ENCODE peak calls at places on chromosomes 4 and X, in six cellular contexts. O, F, B, S, X and L are unnamed samples.

GRCh38 chr4:48109413-48110263 is 24.4 kb downstream of the TXK start:
- DNase-seq in X (peak), O (peak), F (peak), S (peak), B (peak), L (peak)

GRCh38 chrX:16511776-16512400 is 138.1 kb upstream of the S100G start:
- DNase-seq in B (no peak), F (peak), S (peak), O (no peak), X (no peak), L (no peak)

GRCh38 chr4:187606581-187606980 is 389.0 kb upstream of the ZFP42 start:
- DNase-seq in X (peak), S (peak), O (peak), B (peak), F (peak), L (peak)

GRCh38 chr4:121900132-121900983 is 30.1 kb upstream of the BBS7 start:
- DNase-seq in F (peak), S (peak), B (peak), O (peak), X (peak), L (peak)

GRCh38 chr4:88159137-88159725 is 792 bp upstream of the ABCG2 start:
- DNase-seq in X (peak), F (no peak), O (no peak), S (no peak), B (no peak), L (no peak)

GRCh38 chr4:53019485-53020382 is 157.6 kb downstream of the RASL11B start:
- DNase-seq in X (no peak), O (peak), B (no peak), S (peak), F (peak), L (peak)

GRCh38 chr4:189121336-189121735 is 819.3 kb upstream of the FRG1 start:
- DNase-seq in X (no peak), F (no peak), O (no peak), B (no peak), S (no peak), L (no peak)

GRCh38 chr4:123547167-123547817 is 150.7 kb downstream of the SPRY1 start:
- DNase-seq in S (no peak), B (peak), X (no peak), F (no peak), O (peak), L (peak)

GRCh38 chr4:11633435-11633834 is 204.7 kb upstream of the HS3ST1 start:
- DNase-seq in X (no peak), S (no peak), F (no peak), O (no peak), B (no peak), L (peak)

GRCh38 chrX:23052324-23052723 is 52.6 kb downstream of the DDX53 start:
- DNase-seq in B (no peak), F (no peak), O (no peak), S (no peak), X (no peak), L (peak)

GRCh38 chrX:48558270-48558669 is 16.0 kb upstream of the RBM3 start:
- DNase-seq in F (peak), S (peak), O (peak), B (no peak), X (no peak), L (peak)

GRCh38 chr4:94583938-94584641 is 132.3 kb downstream of the PDLIM5 start:
- DNase-seq in B (no peak), O (no peak), S (no peak), F (no peak), X (no peak), L (no peak)

GRCh38 chrX:17588303-17588702 is 149.0 kb upstream of the SCML1 start:
- DNase-seq in O (peak), B (no peak), X (no peak), F (no peak), S (no peak), L (no peak)

GRCh38 chrX:103730746-103731508 is 20.2 kb downstream of the TMEM31 start:
- DNase-seq in B (no peak), F (peak), S (peak), X (no peak), O (no peak), L (peak)

GRCh38 chrX:10813761-10814160 is 193.4 kb upstream of the MID1 start:
- DNase-seq in S (no peak), O (no peak), X (no peak), B (no peak), F (no peak), L (no peak)

GRCh38 chr4:83255584-83255983 is 29.0 kb downstream of the COQ2 start:
- DNase-seq in B (no peak), F (peak), X (peak), S (peak), O (peak), L (peak)

GRCh38 chr4:128820631-128821119 is 11.2 kb downstream of the JADE1 start:
- DNase-seq in X (no peak), B (no peak), S (no peak), O (no peak), F (no peak), L (no peak)

GRCh38 chr4:168656946-168657473 is 160.2 kb downstream of the PALLD start:
- DNase-seq in B (no peak), X (no peak), S (no peak), O (no peak), F (no peak), L (no peak)

GRCh38 chrX:68693481-68694410 is 46.3 kb downstream of the STARD8 start:
- DNase-seq in O (peak), X (no peak), F (peak), B (peak), S (peak), L (no peak)

GRCh38 chr4:42654606-42655005 is 2.3 kb downstream of the ATP8A1 start:
- DNase-seq in S (peak), B (no peak), O (peak), X (peak), F (peak), L (peak)

GRCh38 chr4:183398298-183399129 is 45.9 kb upstream of the CDKN2AIP start:
- DNase-seq in O (peak), B (peak), F (peak), S (peak), X (no peak), L (peak)

DNA sequence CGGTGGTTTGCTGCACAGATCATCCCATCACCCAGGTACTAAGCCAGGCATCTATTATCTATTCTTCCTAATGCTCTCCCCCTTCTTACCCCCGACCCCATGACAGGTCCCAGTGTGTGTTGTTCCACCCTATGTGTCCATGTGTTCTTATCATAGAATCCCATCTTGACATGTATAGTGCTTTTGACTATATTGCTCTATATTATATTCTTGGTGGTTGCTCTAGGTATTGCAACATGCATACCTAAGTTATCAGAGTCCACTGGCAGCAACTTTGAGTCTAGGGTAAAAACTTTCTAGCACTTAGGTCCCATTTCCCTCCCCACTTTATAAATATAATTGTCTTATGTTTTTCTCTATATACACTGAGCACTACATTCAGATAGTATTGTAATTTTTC is 170.3 kb downstream of the TBX22 start:
- DNase-seq in S (no peak), O (no peak), F (no peak), B (no peak), X (no peak), L (no peak)
- TF ChIP-seq CTCF in S (no peak), O (peak), F (no peak), B (no peak), X (no peak), L (no peak)

GRCh38 chr4:84529169-84529751 is 30.2 kb upstream of the NKX6-1 start:
- DNase-seq in B (no peak), X (peak), F (peak), O (peak), S (peak), L (peak)
- TF ChIP-seq CTCF in B (peak), X (no peak), F (peak), O (peak), S (peak), L (peak)

GRCh38 chr4:138796761-138797160 is 218.8 kb upstream of the NOCT start:
- DNase-seq in O (no peak), S (no peak), X (no peak), F (no peak), B (no peak), L (no peak)

GRCh38 chr4:138802499-138802898 is 213.1 kb upstream of the NOCT start:
- DNase-seq in O (peak), X (no peak), S (no peak), F (no peak), B (no peak), L (peak)

GRCh38 chr4:138797646-138798045 is 217.9 kb upstream of the NOCT start:
- DNase-seq in S (no peak), F (no peak), B (no peak), X (no peak), O (no peak), L (no peak)

GRCh38 chr4:138798404-138798803 is 217.2 kb upstream of the NOCT start:
- DNase-seq in F (no peak), O (no peak), X (no peak), B (no peak), S (no peak), L (no peak)
- TF ChIP-seq CTCF in F (no peak), O (no peak), X (no peak), B (no peak), S (no peak), L (no peak)

GRCh38 chr4:120290553-120290952 is 223.9 kb upstream of the MAD2L1 start:
- DNase-seq in B (no peak), O (no peak), S (no peak), F (no peak), X (no peak), L (no peak)

GRCh38 chr4:120291541-120291940 is 224.9 kb upstream of the MAD2L1 start:
- DNase-seq in O (no peak), X (no peak), F (no peak), B (no peak), S (no peak), L (no peak)

DNA sequence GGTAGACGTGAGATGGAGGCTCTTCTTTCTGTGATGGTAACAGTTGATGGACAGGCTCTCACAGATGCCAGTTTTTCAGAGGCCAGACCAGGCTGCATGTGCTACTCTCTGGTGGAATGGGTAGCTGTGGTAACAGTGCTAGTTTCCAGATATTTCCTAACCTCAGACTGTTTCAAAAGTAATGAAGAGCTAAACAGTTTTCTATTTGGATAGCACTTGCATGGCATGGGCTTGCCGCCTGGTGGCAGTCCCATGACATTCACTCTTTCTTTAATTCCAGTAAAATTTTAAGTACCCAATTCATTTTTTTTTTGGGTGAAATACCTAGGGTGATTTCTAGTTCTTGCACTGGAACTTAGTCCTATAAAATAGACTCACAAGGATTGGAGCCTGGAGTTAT is 220.2 kb upstream of the MAD2L1 start:
- DNase-seq in S (no peak), X (no peak), F (no peak), B (no peak), O (peak), L (no peak)
- TF ChIP-seq CTCF in S (peak), X (no peak), F (no peak), B (peak), O (peak), L (no peak)

GRCh38 chr4:54683616-54684346 is 26.0 kb downstream of the KIT start:
- DNase-seq in F (no peak), S (peak), B (peak), O (peak), X (peak), L (peak)
- TF ChIP-seq CTCF in F (peak), S (peak), B (peak), O (peak), X (peak), L (peak)

DNA sequence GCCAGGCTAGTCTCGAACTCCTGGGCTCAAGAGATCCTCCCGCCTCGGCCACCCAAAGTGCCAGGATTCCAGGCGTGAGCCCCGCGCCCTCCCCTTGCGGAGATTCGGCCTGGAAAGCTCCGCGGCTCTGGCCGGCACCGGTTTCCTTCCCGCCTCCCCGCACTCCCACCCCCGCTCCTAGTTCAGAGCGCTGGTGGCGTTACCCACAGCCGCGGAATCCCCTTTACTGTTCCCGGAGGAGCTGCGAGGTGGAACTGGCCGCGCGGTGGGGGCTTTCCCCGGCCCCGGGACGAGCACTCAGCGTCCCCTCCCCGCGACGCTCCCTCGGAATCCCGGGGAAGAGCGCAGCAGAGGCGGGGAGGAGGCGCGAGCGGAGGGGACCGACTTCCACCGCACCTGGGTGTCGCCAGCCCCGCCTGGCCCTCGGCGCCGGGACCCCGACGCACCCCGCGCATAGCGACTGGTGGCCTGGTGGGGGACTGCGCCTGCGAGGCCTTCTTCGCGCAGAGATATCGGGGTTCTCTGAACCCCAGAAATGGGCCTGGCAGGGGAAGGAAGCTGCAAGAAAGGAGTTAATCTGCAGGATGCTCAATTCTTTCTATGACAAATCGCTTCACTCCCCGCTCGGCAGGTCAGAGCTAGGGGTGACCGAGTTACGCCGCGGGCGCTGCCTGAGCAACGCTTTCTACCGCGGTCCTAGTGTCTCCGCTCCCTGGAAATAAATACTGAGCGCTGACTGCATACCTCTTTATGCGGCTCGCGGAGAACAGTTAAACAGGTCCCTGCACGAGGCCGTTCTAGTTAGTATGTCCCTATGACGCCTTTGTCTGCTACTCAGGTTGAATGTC is 14.6 kb upstream of the SLC25A4 start:
- DNase-seq in O (no peak), S (no peak), X (no peak), F (peak), B (peak), L (peak)
- TF ChIP-seq CTCF in O (no peak), S (no peak), X (no peak), F (peak), B (peak), L (peak)

GRCh38 chr4:36392049-36392448 is 110.6 kb downstream of the DTHD1 start:
- DNase-seq in X (no peak), O (peak), B (no peak), F (no peak), S (no peak), L (peak)

GRCh38 chr4:36386691-36387090 is 105.3 kb downstream of the DTHD1 start:
- DNase-seq in X (no peak), B (no peak), S (no peak), O (no peak), F (no peak), L (no peak)

GRCh38 chr4:36385951-36386561 is 104.6 kb downstream of the DTHD1 start:
- DNase-seq in O (no peak), B (peak), S (no peak), F (no peak), X (no peak), L (no peak)

GRCh38 chr4:36392916-36393315 is 111.5 kb downstream of the DTHD1 start:
- DNase-seq in S (no peak), X (no peak), O (no peak), F (no peak), B (no peak), L (peak)

GRCh38 chr4:36388710-36389109 is 107.3 kb downstream of the DTHD1 start:
- DNase-seq in X (no peak), B (no peak), F (no peak), S (no peak), O (no peak), L (no peak)
- TF ChIP-seq CTCF in X (no peak), B (no peak), F (no peak), S (no peak), O (no peak), L (no peak)

DNA sequence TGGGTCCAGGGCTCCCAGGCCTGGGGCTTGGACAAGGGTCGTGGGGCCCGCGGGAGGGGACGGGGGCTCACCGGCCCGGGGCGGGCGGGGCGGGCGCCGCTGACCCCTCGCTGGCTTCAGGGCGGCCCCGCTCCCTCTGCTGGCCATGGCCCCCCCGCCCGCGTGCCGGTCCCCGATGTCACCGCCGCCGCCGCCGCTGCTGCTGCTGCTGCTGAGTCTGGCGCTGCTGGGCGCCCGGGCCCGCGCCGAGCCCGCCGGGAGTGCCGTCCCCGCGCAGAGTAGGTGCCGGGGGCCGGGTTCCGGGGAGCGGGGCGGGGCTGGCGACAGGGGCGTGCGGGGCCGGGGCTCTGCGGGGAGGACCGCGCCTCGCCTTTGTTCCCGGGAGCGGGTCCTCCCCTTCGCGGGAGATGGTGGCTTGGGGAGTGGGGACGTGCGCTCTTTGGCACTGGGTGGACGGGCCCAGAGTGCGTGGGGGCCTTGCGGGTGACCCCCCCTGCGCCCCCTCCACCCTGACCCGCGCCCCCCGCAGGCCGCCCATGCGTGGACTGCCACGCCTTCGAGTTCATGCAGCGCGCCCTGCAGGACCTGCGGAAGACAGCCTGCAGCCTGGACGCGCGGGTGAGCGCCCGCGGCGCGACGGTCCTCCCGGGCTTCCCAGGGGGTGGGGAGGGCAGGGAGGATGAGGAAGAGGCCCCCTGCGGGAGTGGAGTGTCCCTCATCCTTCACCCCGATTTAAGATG is 16.8 kb upstream of the NAT8L start:
- DNase-seq in B (peak), O (no peak), S (no peak), X (no peak), F (peak), L (no peak)
- TF ChIP-seq CTCF in B (no peak), O (peak), S (no peak), X (no peak), F (no peak), L (no peak)

DNA sequence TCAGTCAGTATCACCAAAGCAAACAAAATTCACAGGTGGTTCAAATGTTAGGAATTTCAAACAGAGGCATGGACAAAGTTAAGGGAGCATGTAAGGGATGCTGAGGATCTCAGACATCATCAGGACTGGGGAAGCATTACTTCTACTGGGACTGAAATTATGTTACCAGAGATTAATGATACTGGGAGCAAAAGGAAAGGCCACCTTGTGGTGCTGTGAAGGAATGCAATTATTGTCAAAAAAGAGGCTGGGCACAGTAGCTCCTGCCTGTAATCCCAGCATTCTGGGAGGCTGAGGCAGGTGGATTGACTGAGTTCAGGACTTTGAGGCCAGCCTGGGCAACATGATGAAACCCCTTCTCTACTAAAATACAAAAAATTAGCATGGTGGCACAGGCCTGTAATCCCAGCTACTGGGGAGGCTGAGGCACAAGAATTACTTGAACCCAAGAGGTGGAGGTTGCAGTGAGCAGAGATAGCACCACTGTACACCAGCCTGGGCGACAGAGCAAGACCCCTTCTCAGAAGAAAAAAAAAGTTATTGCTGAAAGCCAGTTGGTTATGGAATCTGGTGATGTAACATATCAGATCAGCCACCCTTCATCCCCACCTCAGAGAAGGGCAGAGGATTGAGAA is 954.3 kb downstream of the PCDH7 start:
- DNase-seq in O (peak), F (peak), S (peak), B (peak), X (peak), L (peak)
- TF ChIP-seq CTCF in O (peak), F (peak), S (peak), B (peak), X (no peak), L (peak)

DNA sequence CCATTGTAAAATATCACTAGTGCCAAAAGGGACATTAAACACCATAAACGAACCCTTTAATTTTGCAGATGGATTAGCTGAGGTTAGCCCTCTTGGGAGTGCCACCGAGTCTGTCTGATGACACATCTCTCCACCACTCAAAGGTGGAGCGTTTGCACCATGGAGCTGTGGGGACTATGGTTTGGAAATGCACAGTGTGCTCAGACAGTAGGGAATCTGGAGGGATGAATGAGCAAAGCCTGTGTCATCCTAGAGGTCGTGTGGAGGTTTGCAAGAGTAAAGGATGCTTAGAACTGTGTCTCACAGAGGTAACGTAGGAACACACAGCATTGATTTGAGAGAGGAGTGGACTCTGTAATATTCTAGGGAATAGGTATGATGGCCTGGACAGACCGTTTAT is 93.7 kb downstream of the CLNK start:
- DNase-seq in O (peak), B (no peak), X (no peak), S (no peak), F (no peak), L (peak)
- TF ChIP-seq CTCF in O (peak), B (no peak), X (no peak), S (no peak), F (no peak), L (no peak)